ENCODE peak calls at places on chromosome 20, in six cellular contexts. J, C, F, P, A and B are unnamed samples.

GRCh38 chr20:8339313-8339712 is 207.2 kb downstream of the PLCB1 start:
- DNase-seq in A (no peak), F (no peak), J (no peak), C (no peak), P (no peak), B (no peak)

GRCh38 chr20:53677447-53678314 is 84.0 kb upstream of the ZNF217 start:
- DNase-seq in J (peak), P (peak), A (no peak), C (no peak), F (peak), B (no peak)

GRCh38 chr20:12056836-12057235 is 139.1 kb downstream of the BTBD3 start:
- DNase-seq in P (peak), F (no peak), J (peak), A (no peak), C (no peak), B (no peak)

GRCh38 chr20:6680441-6680840 is 87.0 kb upstream of the BMP2 start:
- DNase-seq in A (no peak), F (no peak), C (no peak), J (no peak), P (no peak), B (no peak)

GRCh38 chr20:31866221-31866620 is 4.1 kb downstream of the DUSP15 start:
- DNase-seq in F (no peak), A (no peak), J (no peak), C (no peak), P (no peak), B (no peak)

GRCh38 chr20:329851-330232 is 4.5 kb downstream of the SOX12 start:
- DNase-seq in A (no peak), P (no peak), C (no peak), F (peak), J (no peak), B (no peak)

GRCh38 chr20:46249671-46250070 is 58.6 kb downstream of the CDH22 start:
- DNase-seq in J (no peak), C (no peak), A (no peak), F (no peak), P (no peak), B (no peak)

GRCh38 chr20:63696628-63697356 is at the start of gene TNFRSF6B:
- DNase-seq in F (peak), C (no peak), J (no peak), P (no peak), A (no peak), B (no peak)

GRCh38 chr20:35947489-35947888 is 6.8 kb downstream of the SCAND1 start:
- DNase-seq in F (no peak), P (peak), J (no peak), C (no peak), A (peak), B (no peak)

GRCh38 chr20:30593572-30593971 is 663.9 kb upstream of the DEFB115 start:
- DNase-seq in C (no peak), A (no peak), F (no peak), J (no peak), P (no peak), B (no peak)

GRCh38 chr20:51800769-51801219 is 1.5 kb downstream of the SALL4 start:
- DNase-seq in A (no peak), C (no peak), J (no peak), P (peak), F (no peak), B (no peak)

GRCh38 chr20:17889226-17889625 is 79.4 kb downstream of the SNX5 start:
- DNase-seq in A (no peak), J (peak), F (no peak), P (peak), C (no peak), B (no peak)

GRCh38 chr20:44180814-44181213 is 6.2 kb downstream of the JPH2 start:
- DNase-seq in A (no peak), J (no peak), C (no peak), F (peak), P (peak), B (no peak)

GRCh38 chr20:56995635-56996075 is 270.8 kb downstream of the BMP7 start:
- DNase-seq in C (no peak), A (peak), P (no peak), F (no peak), J (no peak), B (no peak)

GRCh38 chr20:17202668-17203067 is 24.2 kb upstream of the PCSK2 start:
- DNase-seq in C (no peak), F (no peak), P (no peak), J (no peak), A (no peak), B (no peak)

GRCh38 chr20:58130574-58130973 is 97.9 kb downstream of the ANKRD60 start:
- DNase-seq in C (peak), A (no peak), J (no peak), P (peak), F (no peak), B (no peak)

GRCh38 chr20:9989066-9989724 is 45.6 kb upstream of the ANKEF1 start:
- DNase-seq in F (no peak), C (no peak), J (peak), P (peak), A (no peak), B (peak)

GRCh38 chr20:6908673-6909072 is 141.2 kb downstream of the BMP2 start:
- DNase-seq in A (no peak), C (no peak), F (no peak), J (no peak), P (no peak), B (no peak)

GRCh38 chr20:19495905-19496703 is 262.0 kb upstream of the RIN2 start:
- DNase-seq in C (no peak), P (peak), F (no peak), A (no peak), J (peak), B (no peak)

GRCh38 chr20:34938466-34939163 is 17.0 kb downstream of the GSS start:
- DNase-seq in A (no peak), J (no peak), C (peak), F (peak), P (no peak), B (no peak)

GRCh38 chr20:45303586-45304463 is 2.8 kb upstream of the RBPJL start:
- DNase-seq in C (no peak), P (no peak), J (no peak), F (no peak), A (no peak), B (no peak)

GRCh38 chr20:766906-767305 is 1.4 kb downstream of the SLC52A3 start:
- DNase-seq in P (no peak), F (no peak), A (no peak), J (no peak), C (no peak), B (no peak)

GRCh38 chr20:17508756-17509155 is 22.4 kb downstream of the BFSP1 start:
- DNase-seq in P (no peak), F (no peak), J (no peak), A (no peak), C (no peak), B (no peak)

GRCh38 chr20:31578448-31579138 is 26.5 kb upstream of the ID1 start:
- DNase-seq in A (no peak), J (no peak), C (no peak), F (no peak), P (no peak), B (no peak)

GRCh38 chr20:25127761-25128537 is 46.0 kb upstream of the VSX1 start:
- DNase-seq in J (no peak), C (no peak), F (no peak), P (no peak), A (no peak), B (no peak)

GRCh38 chr20:49112596-49113274 is 66.6 kb downstream of the CSE1L start:
- DNase-seq in F (no peak), A (no peak), C (no peak), J (peak), P (peak), B (no peak)

GRCh38 chr20:10297684-10298240 is 79.1 kb downstream of the SNAP25 start:
- DNase-seq in F (no peak), A (no peak), P (peak), C (no peak), J (no peak), B (no peak)

GRCh38 chr20:53999077-53999476 is 71.3 kb downstream of the BCAS1 start:
- DNase-seq in F (no peak), J (no peak), P (no peak), A (no peak), C (no peak), B (no peak)

GRCh38 chr20:16215056-16215455 is 358.2 kb downstream of the KIF16B start:
- DNase-seq in P (no peak), J (no peak), A (no peak), F (no peak), C (no peak), B (no peak)

GRCh38 chr20:3352203-3352602 is 55.3 kb downstream of the DNAAF9 start:
- DNase-seq in J (no peak), P (no peak), F (no peak), C (no peak), A (no peak), B (no peak)

GRCh38 chr20:3354247-3354646 is 53.2 kb downstream of the DNAAF9 start:
- DNase-seq in C (no peak), A (no peak), J (no peak), P (no peak), F (no peak), B (no peak)

GRCh38 chr20:3349786-3350185 is 57.7 kb downstream of the DNAAF9 start:
- DNase-seq in P (no peak), A (no peak), C (no peak), J (no peak), F (no peak), B (no peak)

GRCh38 chr20:3353646-3354045 is 53.8 kb downstream of the DNAAF9 start:
- DNase-seq in J (no peak), A (no peak), F (no peak), P (no peak), C (no peak), B (no peak)

GRCh38 chr20:3350412-3350811 is 57.1 kb downstream of the DNAAF9 start:
- DNase-seq in C (no peak), P (no peak), J (no peak), F (no peak), A (no peak), B (no peak)
- TF ChIP-seq CTCF in C (no peak), P (no peak), J (no peak), F (no peak), A (no peak), B (no peak)

GRCh38 chr20:61886721-61887658 is 178.7 kb downstream of the TAF4 start:
- DNase-seq in A (peak), F (no peak), J (no peak), C (no peak), P (peak), B (peak)
- TF ChIP-seq CTCF in A (peak), F (peak), J (peak), C (no peak), P (peak), B (peak)

GRCh38 chr20:14948416-14948815 is 611.0 kb upstream of the FLRT3 start:
- DNase-seq in C (no peak), P (no peak), A (no peak), F (no peak), J (no peak), B (no peak)
- TF ChIP-seq CTCF in C (no peak), P (no peak), A (no peak), F (peak), J (no peak), B (peak)

GRCh38 chr20:40663991-40664880 is 24.8 kb downstream of the MAFB start:
- DNase-seq in P (no peak), A (no peak), C (no peak), J (no peak), F (no peak), B (no peak)
- TF ChIP-seq CTCF in P (no peak), A (no peak), C (no peak), J (no peak), F (no peak), B (no peak)